ENCODE peak calls at places on chromosomes 1 and 21, in six cellular contexts. T, S, X, C, L and Z are unnamed samples.

GRCh38 chr1:244349103-244349531 is 102.6 kb downstream of the ADSS2 start:
- DNase-seq in T (no peak), S (peak), X (peak), C (peak), L (peak), Z (no peak)

GRCh38 chr1:156115514-156116374 is 1.2 kb downstream of the LMNA start:
- DNase-seq in T (peak), S (no peak), X (peak), C (peak), L (peak), Z (no peak)

GRCh38 chr1:23589506-23589872 is 30.2 kb upstream of the ID3 start:
- DNase-seq in T (no peak), S (no peak), X (no peak), C (no peak), L (no peak), Z (no peak)

GRCh38 chr1:100455478-100456072 is 82.4 kb upstream of the GPR88 start:
- DNase-seq in T (no peak), S (no peak), X (peak), C (no peak), L (no peak), Z (no peak)

GRCh38 chr1:198588845-198589244 is 48.4 kb upstream of the ATP6V1G3 start:
- DNase-seq in T (no peak), S (no peak), X (no peak), C (no peak), L (no peak), Z (no peak)

GRCh38 chr1:204958325-204959307 is 84.4 kb upstream of the CNTN2 start:
- DNase-seq in T (no peak), S (no peak), X (no peak), C (no peak), L (no peak), Z (no peak)

GRCh38 chr21:37257526-37257966 is 9.6 kb downstream of the VPS26C start:
- DNase-seq in T (peak), S (no peak), X (peak), C (no peak), L (peak), Z (peak)

GRCh38 chr1:155934933-155935590 is 849 bp upstream of the KHDC4 start:
- DNase-seq in T (no peak), S (no peak), X (no peak), C (peak), L (no peak), Z (no peak)

GRCh38 chr1:91404151-91405012 is at the start of gene HFM1:
- DNase-seq in T (peak), S (peak), X (peak), C (peak), L (peak), Z (peak)

GRCh38 chr1:91402023-91402422 is 2.6 kb downstream of the HFM1 start:
- DNase-seq in T (no peak), S (no peak), X (peak), C (no peak), L (no peak), Z (no peak)

GRCh38 chr1:91406773-91407389 is 2.2 kb upstream of the HFM1 start:
- DNase-seq in T (no peak), S (no peak), X (peak), C (no peak), L (no peak), Z (no peak)
- TF ChIP-seq CTCF in T (peak), S (peak), X (peak), C (no peak), L (no peak), Z (no peak)

GRCh38 chr21:44618504-44618903 is 6.6 kb downstream of the KRTAP10-8 start:
- DNase-seq in T (peak), S (no peak), X (peak), C (no peak), L (no peak), Z (no peak)
- TF ChIP-seq CTCF in T (peak), S (no peak), X (peak), C (no peak), L (no peak), Z (no peak)

GRCh38 chr1:195717651-195718050 is 890.6 kb downstream of the KCNT2 start:
- DNase-seq in T (no peak), S (no peak), X (peak), C (no peak), L (no peak), Z (no peak)
- TF ChIP-seq CTCF in T (no peak), S (peak), X (peak), C (no peak), L (peak), Z (no peak)

GRCh38 chr1:88877911-88878310 is 13.5 kb downstream of the GTF2B start:
- DNase-seq in T (no peak), S (no peak), X (no peak), C (no peak), L (no peak), Z (no peak)
- TF ChIP-seq CTCF in T (no peak), S (no peak), X (no peak), C (no peak), L (no peak), Z (no peak)

GRCh38 chr1:186605762-186606350 is 74.4 kb downstream of the PTGS2 start:
- DNase-seq in T (no peak), S (peak), X (peak), C (no peak), L (no peak), Z (no peak)
- TF ChIP-seq CTCF in T (peak), S (peak), X (peak), C (no peak), L (no peak), Z (no peak)

DNA sequence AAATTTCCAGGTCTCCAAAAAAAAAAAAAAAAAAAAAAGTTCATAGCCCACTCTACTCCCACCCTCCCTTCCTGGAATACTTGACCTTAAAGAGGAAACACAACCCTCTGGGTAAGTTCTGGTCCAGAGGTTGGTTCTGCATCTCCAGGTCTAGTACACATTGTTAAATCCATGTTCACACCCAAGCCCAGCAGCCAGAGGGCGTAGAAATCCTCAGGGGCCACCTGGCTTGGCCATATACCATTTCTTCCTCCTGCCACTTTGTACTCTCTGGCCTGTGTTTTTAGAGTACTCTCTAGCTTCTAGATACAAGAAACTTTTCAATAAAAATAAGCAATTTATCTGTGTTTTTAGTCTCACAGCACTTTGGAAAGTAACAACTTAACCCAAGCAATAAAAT is 89.3 kb downstream of the PHTF1 start:
- DNase-seq in T (no peak), S (no peak), X (no peak), C (no peak), L (no peak), Z (no peak)
- TF ChIP-seq CTCF in T (no peak), S (no peak), X (no peak), C (no peak), L (no peak), Z (no peak)